ENCODE peak calls at places on chromosome 9, in seven cellular contexts. C is brain microvascular endothelial cell, Q is endothelial cell, O is Peyer's patch, M is nephron progenitor cell, N is AG09319, Y is PC-3. E is an unnamed sample.

GRCh38 chr9:20728493-20729220 is 44.6 kb downstream of the FOCAD start:
- DNase-seq in C (peak), Q (no peak), O (no peak), M (no peak), N (no peak), Y (peak), E (no peak)

GRCh38 chr9:120177121-120177520 is 402.8 kb downstream of the CDK5RAP2 start:
- DNase-seq in C (no peak), Q (no peak), O (no peak), M (no peak), N (no peak), Y (no peak), E (no peak)

GRCh38 chr9:137126786-137127185 is 12.2 kb upstream of the GRIN1 start:
- DNase-seq in C (no peak), Q (no peak), O (no peak), M (no peak), N (no peak), Y (no peak), E (no peak)

GRCh38 chr9:6644346-6645152 is 980 bp downstream of the GLDC start:
- DNase-seq in C (no peak), Q (no peak), O (no peak), M (no peak), N (no peak), Y (no peak), E (no peak)

GRCh38 chr9:107176701-107177100 is 106.4 kb upstream of the RAD23B start:
- DNase-seq in C (no peak), Q (no peak), O (no peak), M (peak), N (no peak), Y (no peak), E (no peak)

GRCh38 chr9:133934512-133935221 is 57.5 kb downstream of the VAV2 start:
- DNase-seq in C (no peak), Q (no peak), O (no peak), M (no peak), N (no peak), Y (no peak), E (no peak)

GRCh38 chr9:109894921-109895758 is 115.1 kb downstream of the PALM2AKAP2 start:
- DNase-seq in C (peak), Q (no peak), O (no peak), M (no peak), N (no peak), Y (peak), E (no peak)

GRCh38 chr9:134045841-134046544 is 20.7 kb downstream of the BRD3OS start:
- DNase-seq in C (no peak), Q (no peak), O (no peak), M (no peak), N (no peak), Y (no peak), E (no peak)

GRCh38 chr9:761155-761792 is 80.2 kb upstream of the DMRT1 start:
- DNase-seq in C (peak), Q (no peak), O (no peak), M (no peak), N (no peak), Y (no peak), E (no peak)

GRCh38 chr9:89442501-89442978 is 55.4 kb downstream of the SEMA4D start:
- DNase-seq in C (peak), Q (no peak), O (no peak), M (no peak), N (no peak), Y (no peak), E (no peak)

GRCh38 chr9:72454871-72455471 is 66.4 kb upstream of the TMC1 start:
- DNase-seq in C (no peak), Q (no peak), O (no peak), M (no peak), N (no peak), Y (no peak), E (no peak)

GRCh38 chr9:128833696-128834095 is 4.1 kb upstream of the SPOUT1 start:
- DNase-seq in C (no peak), Q (no peak), O (no peak), M (no peak), N (no peak), Y (no peak), E (no peak)

GRCh38 chr9:87436694-87437093 is 61.0 kb upstream of the DAPK1 start:
- DNase-seq in C (no peak), Q (no peak), O (no peak), M (no peak), N (no peak), Y (no peak), E (no peak)

GRCh38 chr9:14752271-14752670 is 29.7 kb upstream of the CER1 start:
- DNase-seq in C (no peak), Q (no peak), O (no peak), M (no peak), N (no peak), Y (no peak), E (no peak)

GRCh38 chr9:110142868-110143866 is 64.8 kb downstream of the C9orf152 start:
- DNase-seq in C (no peak), Q (no peak), O (no peak), M (no peak), N (no peak), Y (peak), E (no peak)

GRCh38 chr9:95645992-95646391 is 129.2 kb upstream of the PTCH1 start:
- DNase-seq in C (peak), Q (no peak), O (no peak), M (no peak), N (no peak), Y (peak), E (no peak)

GRCh38 chr9:103798620-103799019 is 295.5 kb upstream of the SMC2 start:
- DNase-seq in C (peak), Q (no peak), O (no peak), M (no peak), N (no peak), Y (peak), E (no peak)

GRCh38 chr9:95750725-95751644 is 124.5 kb upstream of the ERCC6L2 start:
- DNase-seq in C (no peak), Q (no peak), O (no peak), M (no peak), N (no peak), Y (no peak), E (no peak)

GRCh38 chr9:109771796-109772525 is 8.0 kb upstream of the PALM2AKAP2 start:
- DNase-seq in C (no peak), Q (no peak), O (no peak), M (no peak), N (no peak), Y (no peak), E (no peak)

GRCh38 chr9:121305269-121305994 is 37.5 kb downstream of the GSN start:
- DNase-seq in C (no peak), Q (no peak), O (no peak), M (no peak), N (no peak), Y (no peak), E (no peak)

GRCh38 chr9:112867275-112867991 is 23.2 kb downstream of the SLC46A2 start:
- DNase-seq in C (peak), Q (no peak), O (peak), M (no peak), N (peak), Y (peak), E (no peak)

GRCh38 chr9:137159105-137160053 is 10.5 kb downstream of the LRRC26 start:
- DNase-seq in C (no peak), Q (no peak), O (no peak), M (no peak), N (no peak), Y (no peak), E (no peak)

GRCh38 chr9:5994486-5994885 is 20.9 kb downstream of the RANBP6 start:
- DNase-seq in C (no peak), Q (no peak), O (no peak), M (no peak), N (no peak), Y (no peak), E (no peak)

GRCh38 chr9:108217601-108218190 is 638.1 kb downstream of the ACTL7B start:
- DNase-seq in C (no peak), Q (no peak), O (no peak), M (peak), N (no peak), Y (no peak), E (no peak)

GRCh38 chr9:967436-967835 is 9.0 kb upstream of the DMRT3 start:
- DNase-seq in C (no peak), Q (no peak), O (no peak), M (no peak), N (no peak), Y (no peak), E (no peak)

GRCh38 chr9:128870128-128870940 is 11.4 kb downstream of the KYAT1 start:
- DNase-seq in C (no peak), Q (no peak), O (no peak), M (no peak), N (no peak), Y (no peak), E (no peak)

GRCh38 chr9:122950263-122950662 is 9.4 kb downstream of the RABGAP1 start:
- DNase-seq in C (no peak), Q (no peak), O (no peak), M (no peak), N (no peak), Y (no peak), E (no peak)

GRCh38 chr9:89617978-89618377 is 13.2 kb downstream of the GADD45G start:
- DNase-seq in C (no peak), Q (no peak), O (no peak), M (no peak), N (no peak), Y (no peak), E (no peak)

GRCh38 chr9:95008151-95008771 is 281.8 kb downstream of the AOPEP start:
- DNase-seq in C (no peak), Q (no peak), O (no peak), M (peak), N (no peak), Y (peak), E (no peak)

GRCh38 chr9:33765411-33765810 is 29.9 kb upstream of the PRSS3 start:
- DNase-seq in C (peak), Q (no peak), O (no peak), M (no peak), N (no peak), Y (peak), E (no peak)

GRCh38 chr9:89218040-89218928 is 39.7 kb upstream of the SHC3 start:
- DNase-seq in C (no peak), Q (no peak), O (no peak), M (no peak), N (no peak), Y (no peak), E (no peak)

DNA sequence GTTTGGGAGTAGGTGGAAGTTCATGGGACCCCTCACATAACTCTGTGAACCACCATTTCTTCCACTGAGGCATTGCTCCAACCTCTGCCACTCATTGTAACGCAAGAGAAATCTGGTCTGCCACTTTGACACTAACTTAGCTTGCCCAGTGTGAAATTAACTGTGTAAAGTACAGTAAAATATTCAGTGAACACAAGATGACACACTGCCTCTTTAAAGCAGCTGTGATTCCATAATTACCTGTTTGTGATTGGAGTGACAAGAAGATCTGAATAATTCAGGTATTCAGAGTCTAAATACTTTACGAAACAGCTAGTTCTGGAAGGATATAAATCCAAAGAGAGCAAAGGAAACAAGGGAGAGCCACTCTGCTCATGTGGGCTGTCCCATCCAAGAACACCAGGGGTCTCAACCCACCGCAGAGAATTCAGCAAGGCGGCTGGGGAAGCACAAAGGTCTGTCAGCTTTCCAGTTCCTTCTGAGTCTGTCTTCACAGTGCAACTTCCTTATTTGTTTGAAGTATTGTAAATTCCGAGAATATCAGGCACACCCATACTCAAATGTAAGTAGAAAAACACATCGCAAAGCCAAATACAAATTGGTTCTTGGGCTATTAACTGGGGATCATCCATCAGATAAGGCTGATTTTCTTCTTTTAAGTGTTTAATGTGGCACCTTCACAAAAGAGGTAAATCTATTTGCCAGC is 86.9 kb downstream of the GNAQ start:
- DNase-seq in C (no peak), Q (peak), O (peak), M (peak), N (no peak), Y (no peak), E (no peak)
- TF ChIP-seq CTCF in C (peak), Q (no peak), O (peak), M (peak), N (no peak), Y (no peak), E (no peak)

GRCh38 chr9:84667571-84668203 is 1.8 kb upstream of the NTRK2 start:
- DNase-seq in C (peak), Q (peak), O (no peak), M (peak), N (no peak), Y (no peak), E (no peak)
- TF ChIP-seq CTCF in C (peak), Q (peak), O (peak), M (peak), N (peak), Y (peak), E (no peak)

GRCh38 chr9:131528886-131529505 is 2.1 kb downstream of the UCK1 start:
- DNase-seq in C (no peak), Q (no peak), O (no peak), M (no peak), N (no peak), Y (no peak), E (no peak)

GRCh38 chr9:131530930-131531832 is at the start of gene UCK1:
- DNase-seq in C (peak), Q (peak), O (peak), M (peak), N (peak), Y (peak), E (peak)

GRCh38 chr9:131528186-131528585 is 2.9 kb downstream of the UCK1 start:
- DNase-seq in C (no peak), Q (no peak), O (no peak), M (no peak), N (no peak), Y (no peak), E (no peak)

GRCh38 chr9:131529597-131530545 is 1.2 kb downstream of the UCK1 start:
- DNase-seq in C (no peak), Q (no peak), O (no peak), M (no peak), N (no peak), Y (no peak), E (no peak)

DNA sequence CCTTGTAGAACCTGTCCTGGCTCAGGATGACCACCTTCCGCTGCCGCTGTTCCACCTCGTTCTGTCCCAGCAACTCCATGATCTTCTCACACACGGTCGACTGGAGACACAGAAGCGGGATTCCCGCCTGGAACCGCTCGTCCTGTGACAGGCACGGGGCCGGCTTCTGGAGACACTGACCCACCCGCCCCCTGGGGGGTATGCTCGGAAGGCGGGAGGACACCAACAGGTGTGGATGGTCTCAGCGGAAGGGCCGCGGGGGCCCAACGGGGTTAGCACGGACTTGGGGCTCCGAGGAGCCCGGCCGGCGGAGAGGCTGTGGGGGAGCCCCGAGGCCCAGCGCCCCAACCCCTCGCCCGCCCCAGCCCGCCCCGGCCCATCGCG is 525 bp downstream of the UCK1 start:
- DNase-seq in C (peak), Q (peak), O (peak), M (peak), N (no peak), Y (peak), E (no peak)
- TF ChIP-seq CTCF in C (peak), Q (no peak), O (peak), M (no peak), N (peak), Y (peak), E (no peak)

DNA sequence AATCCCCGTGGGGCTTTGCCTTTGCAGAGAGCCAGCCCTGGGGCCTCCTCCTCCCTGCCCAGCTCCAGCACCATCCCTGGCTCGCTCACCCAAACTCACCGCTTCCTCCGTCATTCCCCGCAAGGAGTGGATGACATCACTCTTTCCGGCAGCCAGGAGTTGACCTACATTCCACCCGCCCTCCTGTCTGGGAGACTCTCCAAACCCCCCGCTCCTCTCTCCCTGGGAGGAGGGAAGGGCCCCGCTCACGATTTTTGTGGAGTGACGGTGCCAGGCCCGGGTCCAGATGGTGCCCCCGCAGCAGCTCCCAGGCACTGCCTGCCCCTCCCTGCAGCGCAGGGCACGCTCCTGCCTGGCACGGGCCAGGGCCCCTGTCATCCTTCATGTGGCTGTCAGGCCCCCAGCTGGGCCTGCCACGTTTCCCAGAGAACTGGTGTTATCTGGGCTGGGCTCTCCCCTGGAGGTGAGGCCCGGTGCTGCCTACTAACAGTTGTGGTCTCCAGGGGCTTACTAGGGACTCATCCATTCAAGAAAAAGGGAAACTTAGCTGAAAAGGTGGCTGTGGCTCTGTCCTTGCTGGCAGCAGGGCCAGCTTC is 52.3 kb downstream of the NTNG2 start:
- DNase-seq in C (peak), Q (peak), O (no peak), M (peak), N (peak), Y (peak), E (no peak)
- TF ChIP-seq CTCF in C (peak), Q (no peak), O (no peak), M (no peak), N (no peak), Y (no peak), E (no peak)

GRCh38 chr9:17739022-17739421 is 160.2 kb downstream of the SH3GL2 start:
- DNase-seq in C (no peak), Q (no peak), O (no peak), M (no peak), N (no peak), Y (no peak), E (no peak)

GRCh38 chr9:17744786-17745185 is 165.9 kb downstream of the SH3GL2 start:
- DNase-seq in C (no peak), Q (peak), O (no peak), M (peak), N (no peak), Y (peak), E (no peak)

GRCh38 chr9:17742065-17742464 is 163.2 kb downstream of the SH3GL2 start:
- DNase-seq in C (no peak), Q (no peak), O (no peak), M (no peak), N (no peak), Y (peak), E (no peak)
- TF ChIP-seq CTCF in C (peak), Q (peak), O (no peak), M (peak), N (no peak), Y (peak), E (no peak)

DNA sequence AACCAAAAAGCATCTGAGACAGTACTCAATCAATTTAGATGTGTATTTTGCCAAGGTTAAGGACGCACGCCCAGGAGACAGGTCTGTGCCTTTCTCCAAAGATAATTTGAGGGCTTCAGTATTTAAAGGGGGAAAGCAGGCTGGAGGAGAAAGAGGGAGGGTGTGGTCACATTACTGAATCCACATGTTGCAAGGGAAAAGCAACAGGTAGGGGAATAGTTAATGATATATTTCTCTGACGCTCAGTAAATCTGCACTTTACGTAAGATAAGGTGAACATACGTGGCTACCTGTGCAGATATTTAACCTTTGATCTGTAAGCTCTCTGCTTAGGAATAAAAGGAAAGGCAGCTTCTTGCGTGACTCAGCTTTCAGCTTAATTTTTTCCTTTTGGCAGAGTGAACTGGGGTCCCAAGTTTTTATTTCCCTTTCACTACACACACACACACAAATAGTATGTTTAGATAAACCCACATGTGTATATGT is 443.4 kb downstream of the NTRK2 start:
- DNase-seq in C (no peak), Q (no peak), O (no peak), M (no peak), N (no peak), Y (no peak), E (no peak)
- TF ChIP-seq CTCF in C (no peak), Q (no peak), O (no peak), M (no peak), N (no peak), Y (no peak), E (no peak)

GRCh38 chr9:93290495-93291434 is 106.8 kb downstream of the WNK2 start:
- DNase-seq in C (no peak), Q (no peak), O (no peak), M (no peak), N (no peak), Y (no peak), E (no peak)
- TF ChIP-seq CTCF in C (no peak), Q (no peak), O (no peak), M (no peak), N (no peak), Y (no peak), E (no peak)

GRCh38 chr9:114238919-114239879 is 83.7 kb upstream of the ORM1 start:
- DNase-seq in C (peak), Q (no peak), O (no peak), M (no peak), N (no peak), Y (no peak), E (no peak)
- TF ChIP-seq CTCF in C (peak), Q (no peak), O (no peak), M (no peak), N (peak), Y (peak), E (no peak)

DNA sequence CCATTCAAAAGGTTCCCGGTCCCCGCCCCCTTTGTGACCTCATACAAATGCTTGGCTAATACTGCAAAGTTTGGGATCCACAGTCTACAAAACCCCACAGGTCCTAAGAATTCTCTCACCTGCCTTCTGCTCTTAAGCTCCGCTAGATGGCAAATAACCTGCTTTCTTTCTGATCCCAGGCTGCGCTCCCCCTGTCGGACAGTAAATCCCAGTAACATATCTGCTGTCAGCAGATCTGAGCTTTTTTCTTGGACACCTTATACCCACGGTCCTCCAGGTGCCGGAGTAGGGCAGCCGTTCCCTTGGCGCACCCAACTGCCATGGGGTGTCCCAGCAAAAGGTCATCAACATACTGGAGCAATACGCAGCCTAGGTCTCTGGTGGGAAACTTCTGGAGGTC is 39.0 kb upstream of the PPP1R26 start:
- DNase-seq in C (no peak), Q (no peak), O (no peak), M (no peak), N (no peak), Y (no peak), E (no peak)
- TF ChIP-seq CTCF in C (no peak), Q (no peak), O (no peak), M (no peak), N (no peak), Y (no peak), E (no peak)